ENCODE peak calls at places on chromosomes 7 and 10, in four cellular contexts. One of them, this sample, is unnamed.

GRCh38 chr10:118776033-118776432 is 21.3 kb upstream of the CACUL1 start:
- DNase-seq in A549: no peak
- DNase-seq in right lobe of liver: no peak
- DNase-seq in stomach: no peak
- DNase-seq in this sample: no peak

GRCh38 chr10:114206902-114207301 is 27.7 kb downstream of the TDRD1 start:
- DNase-seq in stomach: no peak
- DNase-seq in A549: no peak
- DNase-seq in right lobe of liver: no peak
- DNase-seq in this sample: no peak

GRCh38 chr7:158740657-158741293 is 36.2 kb upstream of the NCAPG2 start:
- DNase-seq in stomach: no peak
- DNase-seq in A549: peak
- DNase-seq in right lobe of liver: no peak
- DNase-seq in this sample: no peak

GRCh38 chr7:92034116-92034515 is 93.5 kb downstream of the AKAP9 start:
- DNase-seq in stomach: no peak
- DNase-seq in A549: no peak
- DNase-seq in right lobe of liver: no peak
- DNase-seq in this sample: no peak

GRCh38 chr10:69358148-69358795 is 58.4 kb downstream of the TACR2 start:
- DNase-seq in A549: no peak
- DNase-seq in right lobe of liver: no peak
- DNase-seq in stomach: no peak
- DNase-seq in this sample: peak

GRCh38 chr7:157037635-157038034 is 27.2 kb upstream of the MNX1 start:
- DNase-seq in right lobe of liver: peak
- DNase-seq in stomach: no peak
- DNase-seq in A549: no peak
- DNase-seq in this sample: no peak

GRCh38 chr10:30374353-30374752 is 25.3 kb upstream of the MTPAP start:
- DNase-seq in A549: no peak
- DNase-seq in stomach: no peak
- DNase-seq in right lobe of liver: no peak
- DNase-seq in this sample: peak

GRCh38 chr7:55127135-55127551 is 108.3 kb downstream of the EGFR start:
- DNase-seq in right lobe of liver: no peak
- DNase-seq in stomach: no peak
- DNase-seq in A549: no peak
- DNase-seq in this sample: no peak

GRCh38 chr7:106126170-106126938 is 14.2 kb upstream of the SYPL1 start:
- DNase-seq in right lobe of liver: no peak
- DNase-seq in stomach: peak
- DNase-seq in A549: no peak
- DNase-seq in this sample: no peak

GRCh38 chr10:73044378-73045285 is 52.0 kb downstream of the P4HA1 start:
- DNase-seq in A549: no peak
- DNase-seq in stomach: no peak
- DNase-seq in right lobe of liver: no peak
- DNase-seq in this sample: no peak

GRCh38 chr10:69209787-69210480 is 10.2 kb upstream of the HKDC1 start:
- DNase-seq in stomach: no peak
- DNase-seq in A549: no peak
- DNase-seq in right lobe of liver: no peak
- DNase-seq in this sample: no peak

DNA sequence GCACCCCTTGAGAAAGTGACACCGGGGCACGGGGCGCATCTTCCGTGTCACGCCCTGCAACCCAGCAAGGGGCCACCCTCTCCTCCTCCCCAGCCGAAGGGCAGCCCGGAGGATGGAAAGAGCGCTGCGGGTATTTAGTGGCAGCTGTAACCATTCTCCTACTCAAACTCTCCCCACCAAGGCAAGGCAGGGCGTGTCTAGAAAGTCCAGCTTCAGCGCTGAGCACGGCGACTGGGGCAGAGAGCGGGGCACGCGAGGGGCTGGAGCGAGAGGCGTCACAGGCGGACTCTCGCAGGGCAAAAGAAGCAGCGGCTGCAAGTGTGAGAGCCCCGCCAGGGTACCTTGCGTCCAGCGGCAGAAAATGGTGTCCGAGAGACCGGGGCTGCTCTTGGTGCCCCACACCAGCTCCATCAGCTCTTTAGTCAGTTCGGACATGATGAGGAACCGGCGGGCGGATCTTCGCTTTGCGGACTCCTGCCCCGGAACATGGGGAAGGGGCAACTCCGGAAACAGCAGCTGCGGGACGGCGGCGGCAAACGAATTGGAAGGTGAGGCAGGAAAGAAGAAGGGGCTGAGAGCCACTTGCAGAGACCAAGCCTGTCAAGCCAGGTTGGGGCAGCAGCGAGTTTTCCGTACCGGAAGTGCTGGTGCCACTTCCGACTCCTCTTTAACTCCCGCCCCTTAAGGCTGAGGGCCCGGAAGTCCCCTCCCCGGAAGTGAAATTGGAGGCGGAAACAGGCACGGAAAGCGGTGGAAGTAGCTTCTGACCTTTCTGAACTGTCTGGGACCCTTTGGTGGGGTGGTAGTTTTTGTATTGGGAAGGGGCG is at the start of gene MINDY3:
- DNase-seq in right lobe of liver: peak
- DNase-seq in stomach: peak
- DNase-seq in A549: peak
- DNase-seq in this sample: peak
- TF ChIP-seq POLR2A in right lobe of liver: no peak
- TF ChIP-seq POLR2A in stomach: no peak
- TF ChIP-seq POLR2A in A549: peak
- TF ChIP-seq POLR2A in this sample: peak

DNA sequence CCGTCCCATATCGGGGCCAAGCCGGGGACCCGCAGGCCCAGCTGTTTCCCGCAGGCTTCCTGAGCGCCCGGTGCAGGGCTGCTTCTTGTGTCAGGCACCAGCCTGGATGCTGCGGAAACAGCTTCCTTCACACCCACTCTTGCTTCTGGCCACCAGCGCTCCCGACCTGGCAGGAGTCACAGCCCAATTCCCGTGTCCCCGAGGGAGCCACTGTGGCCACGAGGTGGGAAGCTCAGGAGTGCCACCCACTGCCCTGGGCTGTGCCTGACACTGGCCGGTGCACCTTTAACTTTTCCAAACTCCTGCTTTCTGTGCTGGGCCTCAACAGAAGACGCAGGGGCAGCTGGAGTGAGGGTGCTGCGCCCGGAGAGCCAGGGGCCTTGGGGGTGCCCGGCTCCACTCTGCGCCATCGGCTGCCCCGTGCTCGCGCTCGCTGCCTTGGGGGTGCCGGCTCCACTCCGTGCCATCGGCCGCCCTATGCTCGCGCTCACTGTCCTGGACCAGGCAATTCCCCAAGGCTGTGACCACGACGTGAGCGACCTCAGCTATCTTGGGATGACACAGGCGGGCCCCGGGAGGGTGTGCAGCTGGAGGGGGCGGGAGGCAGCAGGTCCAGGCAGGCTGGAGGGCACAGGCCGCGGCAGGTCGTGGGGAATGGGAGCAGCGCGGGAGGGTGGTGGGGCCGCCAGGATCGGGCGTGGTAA is 29.6 kb downstream of the CYP2W1 start:
- DNase-seq in right lobe of liver: no peak
- DNase-seq in A549: no peak
- DNase-seq in stomach: no peak
- DNase-seq in this sample: no peak
- TF ChIP-seq POLR2A in right lobe of liver: no peak
- TF ChIP-seq POLR2A in A549: no peak
- TF ChIP-seq POLR2A in stomach: no peak
- TF ChIP-seq POLR2A in this sample: no peak

DNA sequence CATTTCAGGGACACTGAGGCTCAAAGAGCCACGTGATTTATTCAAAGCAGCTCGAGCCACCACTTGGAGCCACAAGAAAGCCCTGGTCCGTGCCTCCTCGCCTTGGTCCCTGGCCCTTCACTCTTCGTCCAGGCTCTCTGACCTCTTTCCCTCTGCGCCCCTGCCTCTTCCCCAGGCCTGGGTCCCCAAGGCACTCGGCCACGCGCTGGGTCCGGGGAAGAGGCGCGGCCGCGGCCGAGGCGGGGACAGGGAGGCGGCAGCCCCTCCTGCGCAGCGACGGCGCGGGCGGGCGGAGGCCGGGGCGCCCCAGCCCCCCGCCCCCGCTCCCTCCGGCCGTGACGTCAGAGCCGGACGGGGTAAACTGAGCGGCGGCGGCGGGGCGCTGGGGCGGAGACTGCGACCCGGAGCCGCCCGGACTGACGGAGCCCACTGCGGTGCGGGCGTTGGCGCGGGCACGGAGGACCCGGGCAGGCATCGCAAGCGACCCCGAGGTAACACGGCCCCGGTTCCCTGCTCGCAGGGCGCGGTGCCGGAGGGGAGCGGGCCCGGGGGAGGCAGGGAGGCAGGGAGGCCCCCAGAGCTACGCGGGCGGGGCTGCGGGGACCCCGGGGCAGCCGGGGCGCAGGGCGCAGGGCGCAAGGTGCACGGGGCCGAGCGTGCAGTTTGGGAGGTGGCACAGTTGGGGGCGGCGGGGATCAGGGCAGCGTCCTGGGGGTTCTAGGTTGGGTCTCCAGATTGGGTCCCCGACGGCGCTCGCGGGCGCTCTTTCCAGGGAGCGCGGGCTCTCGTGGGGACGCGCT is at the start of gene SLC18A2:
- DNase-seq in stomach: no peak
- DNase-seq in right lobe of liver: no peak
- DNase-seq in A549: no peak
- DNase-seq in this sample: no peak
- TF ChIP-seq POLR2A in stomach: no peak
- TF ChIP-seq POLR2A in right lobe of liver: no peak
- TF ChIP-seq POLR2A in A549: no peak
- TF ChIP-seq POLR2A in this sample: no peak

GRCh38 chr10:7811000-7811399 is 7.3 kb upstream of the TAF3 start:
- DNase-seq in right lobe of liver: no peak
- DNase-seq in A549: no peak
- DNase-seq in stomach: no peak
- DNase-seq in this sample: no peak

GRCh38 chr10:7808686-7809267 is 9.5 kb upstream of the TAF3 start:
- DNase-seq in A549: no peak
- DNase-seq in right lobe of liver: no peak
- DNase-seq in stomach: no peak
- DNase-seq in this sample: no peak

GRCh38 chr10:7813481-7813880 is 4.8 kb upstream of the TAF3 start:
- DNase-seq in right lobe of liver: no peak
- DNase-seq in A549: no peak
- DNase-seq in stomach: no peak
- DNase-seq in this sample: no peak

DNA sequence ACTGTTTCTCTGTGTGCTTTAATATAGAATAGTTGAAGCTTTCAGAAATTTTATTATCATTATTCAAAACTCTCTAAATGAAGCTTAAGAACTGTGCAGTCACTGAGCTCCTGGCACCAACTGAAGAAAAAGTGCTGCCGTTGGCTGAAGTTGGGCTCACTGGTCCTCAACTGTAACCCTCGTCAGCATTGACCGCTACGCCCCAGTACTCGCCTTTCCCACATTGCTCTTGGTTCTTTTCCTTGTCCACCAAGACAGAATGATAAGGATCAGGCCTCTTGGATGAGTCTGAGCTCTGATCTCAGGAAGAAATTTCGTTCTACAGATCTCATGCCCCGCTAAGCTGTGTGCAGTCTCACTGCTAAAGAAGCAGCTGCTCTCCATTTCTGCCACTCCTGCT is 7.9 kb upstream of the TAF3 start:
- DNase-seq in right lobe of liver: no peak
- DNase-seq in A549: no peak
- DNase-seq in stomach: no peak
- DNase-seq in this sample: no peak
- TF ChIP-seq POLR2A in right lobe of liver: no peak
- TF ChIP-seq POLR2A in A549: no peak
- TF ChIP-seq POLR2A in stomach: no peak
- TF ChIP-seq POLR2A in this sample: no peak

DNA sequence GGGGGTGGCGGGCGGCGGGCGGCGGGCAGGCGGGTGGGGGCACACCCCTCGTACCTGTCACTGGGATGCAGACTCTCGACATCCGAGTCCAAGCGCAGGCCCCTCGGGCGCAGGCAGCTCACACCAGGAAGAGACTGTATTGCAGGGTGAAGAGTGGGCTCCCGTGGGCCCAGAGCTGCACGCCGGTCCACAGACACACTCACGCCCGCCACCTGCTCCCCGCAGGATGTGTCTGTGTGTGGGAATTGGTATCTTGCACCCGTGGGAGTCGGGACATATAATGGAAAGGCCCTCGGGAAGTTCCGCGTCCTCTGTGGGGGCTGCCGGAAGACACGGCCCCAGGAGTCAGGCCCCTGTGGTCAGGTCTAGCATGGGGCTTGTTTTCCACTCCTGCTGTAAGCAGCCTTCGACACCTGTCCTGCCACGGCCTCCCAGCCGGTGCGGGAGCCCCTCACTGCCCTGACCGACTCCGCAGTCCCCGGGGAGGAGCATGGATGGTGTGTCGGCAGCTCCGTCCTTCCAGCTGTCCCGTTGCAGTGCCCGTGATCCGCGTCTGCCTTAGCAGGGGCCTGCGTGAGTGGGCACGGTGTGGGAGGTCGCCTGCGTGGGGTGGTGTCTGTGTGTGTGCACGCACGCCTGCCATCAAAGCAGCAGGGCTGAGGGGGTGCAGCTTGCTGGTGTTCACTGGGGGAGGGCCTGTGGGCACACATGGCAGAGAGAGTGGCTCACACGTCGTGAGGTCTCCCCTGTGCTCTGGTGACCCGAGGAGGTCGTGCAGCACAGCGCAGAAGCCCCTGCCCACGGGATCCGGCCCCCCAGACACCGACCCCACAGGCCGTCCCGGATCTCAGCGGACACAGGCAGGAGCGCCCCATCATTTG is 10.1 kb downstream of the MAFK start:
- DNase-seq in right lobe of liver: peak
- DNase-seq in A549: no peak
- DNase-seq in stomach: no peak
- DNase-seq in this sample: no peak
- TF ChIP-seq POLR2A in right lobe of liver: no peak
- TF ChIP-seq POLR2A in A549: peak
- TF ChIP-seq POLR2A in stomach: no peak
- TF ChIP-seq POLR2A in this sample: no peak

This sample was measured in erythroblast.